ENCODE peak calls at places on chromosomes 5 and 9, in seven cellular contexts. V, T, I, K, Q, C and R are unnamed samples.
A peak's percentile ranks its signal among the peaks of the same experiment; 100 is the strongest.

GRCh38 chr9:131799177-131799823 is 59.4 kb upstream of the RAPGEF1 start:
- DNase-seq in V (no peak), T (peak; percentile 46), I (peak; percentile 60), K (peak; percentile 19), Q (peak; percentile 38), C (peak; percentile 46), R (peak; percentile 16)

GRCh38 chr9:114050646-114051045 is 27.5 kb downstream of the AMBP start:
- DNase-seq in V (no peak), T (no peak), I (no peak), K (no peak), Q (no peak), C (no peak), R (no peak)

GRCh38 chr9:91071185-91071990 is 269.8 kb downstream of the SYK start:
- DNase-seq in V (peak; percentile 87), T (no peak), I (peak; percentile 91), K (peak; percentile 70), Q (no peak), C (peak; percentile 57), R (peak; percentile 95)

GRCh38 chr5:131488463-131488862 is 146.6 kb downstream of the RAPGEF6 start:
- DNase-seq in V (no peak), T (peak; percentile 4), I (peak; percentile 5), K (no peak), Q (no peak), C (no peak), R (no peak)

GRCh38 chr5:32339198-32339597 is 26.5 kb upstream of the MTMR12 start:
- DNase-seq in V (no peak), T (no peak), I (no peak), K (peak; percentile 33), Q (no peak), C (no peak), R (no peak)

GRCh38 chr5:94748212-94748611 is 129.7 kb downstream of the SLF1 start:
- DNase-seq in V (no peak), T (no peak), I (no peak), K (no peak), Q (no peak), C (no peak), R (no peak)

GRCh38 chr5:103866169-103866568 is 303.6 kb upstream of the NUDT12 start:
- DNase-seq in V (no peak), T (no peak), I (peak; percentile 29), K (no peak), Q (no peak), C (no peak), R (no peak)

GRCh38 chr5:68378204-68378830 is 162.8 kb downstream of the PIK3R1 start:
- DNase-seq in V (no peak), T (no peak), I (no peak), K (no peak), Q (no peak), C (no peak), R (no peak)

GRCh38 chr9:6567140-6567591 is 78.4 kb downstream of the GLDC start:
- DNase-seq in V (no peak), T (no peak), I (peak; percentile 91), K (peak; percentile 98), Q (peak; percentile 19), C (peak; percentile 17), R (peak; percentile 88)

GRCh38 chr5:135457424-135458071 is 5.4 kb upstream of the TIFAB start:
- DNase-seq in V (no peak), T (peak; percentile 34), I (peak; percentile 40), K (peak; percentile 54), Q (peak; percentile 48), C (peak; percentile 56), R (peak; percentile 45)

GRCh38 chr5:395156-395920 is 47.6 kb upstream of the EXOC3 start:
- DNase-seq in V (peak; percentile 83), T (no peak), I (peak; percentile 97), K (no peak), Q (no peak), C (no peak), R (peak; percentile 97)

GRCh38 chr5:179319741-179320281 is 25.4 kb downstream of the ADAMTS2 start:
- DNase-seq in V (no peak), T (no peak), I (peak; percentile 88), K (no peak), Q (no peak), C (no peak), R (peak; percentile 50)

GRCh38 chr9:76808636-76809035 is 44.4 kb downstream of the PCA3 start:
- DNase-seq in V (no peak), T (no peak), I (no peak), K (peak; percentile 25), Q (no peak), C (no peak), R (no peak)

GRCh38 chr5:35672995-35673394 is 55.3 kb downstream of the SPEF2 start:
- DNase-seq in V (no peak), T (no peak), I (no peak), K (no peak), Q (no peak), C (no peak), R (no peak)

GRCh38 chr5:72788851-72789505 is 27.5 kb upstream of the TNPO1 start:
- DNase-seq in V (no peak), T (no peak), I (peak; percentile 81), K (peak; percentile 78), Q (no peak), C (no peak), R (peak; percentile 38)